ENCODE peak calls at places on chromosomes 4 and X, in eight cellular contexts. One of them, this sample, is unnamed.
A peak's percentile ranks its signal among the peaks of the same experiment; 100 is the strongest.

GRCh38 chr4:4875147-4875546 is 15.7 kb downstream of the MSX1 start:
- DNase-seq in nephron progenitor cell: peak; percentile 49
- DNase-seq in nucleus accumbens: no peak
- DNase-seq in lower lobe of right lung: no peak
- DNase-seq in D341Med: no peak
- DNase-seq in H7: peak; percentile 31
- DNase-seq in heart left ventricle: no peak
- DNase-seq in stimulated activated naive CD4-positive, alpha-beta T cell: no peak
- DNase-seq in this sample: no peak

GRCh38 chrX:97860206-97860605 is 976.5 kb downstream of the RPA4 start:
- DNase-seq in nephron progenitor cell: no peak
- DNase-seq in nucleus accumbens: peak; percentile 0
- DNase-seq in lower lobe of right lung: no peak
- DNase-seq in D341Med: no peak
- DNase-seq in H7: no peak
- DNase-seq in heart left ventricle: no peak
- DNase-seq in stimulated activated naive CD4-positive, alpha-beta T cell: no peak
- DNase-seq in this sample: no peak

GRCh38 chrX:98067611-98068010 is 1183.9 kb downstream of the RPA4 start:
- DNase-seq in nephron progenitor cell: no peak
- DNase-seq in nucleus accumbens: no peak
- DNase-seq in lower lobe of right lung: no peak
- DNase-seq in D341Med: no peak
- DNase-seq in H7: no peak
- DNase-seq in heart left ventricle: no peak
- DNase-seq in stimulated activated naive CD4-positive, alpha-beta T cell: no peak
- DNase-seq in this sample: no peak

GRCh38 chrX:31057691-31058090 is 14.2 kb downstream of the FTHL17 start:
- DNase-seq in nephron progenitor cell: no peak
- DNase-seq in nucleus accumbens: no peak
- DNase-seq in lower lobe of right lung: no peak
- DNase-seq in D341Med: no peak
- DNase-seq in H7: no peak
- DNase-seq in heart left ventricle: no peak
- DNase-seq in stimulated activated naive CD4-positive, alpha-beta T cell: no peak
- DNase-seq in this sample: no peak

GRCh38 chr4:61750810-61751209 is 550.7 kb downstream of the ADGRL3 start:
- DNase-seq in nephron progenitor cell: no peak
- DNase-seq in nucleus accumbens: no peak
- DNase-seq in lower lobe of right lung: no peak
- DNase-seq in D341Med: no peak
- DNase-seq in H7: no peak
- DNase-seq in heart left ventricle: no peak
- DNase-seq in stimulated activated naive CD4-positive, alpha-beta T cell: no peak
- DNase-seq in this sample: no peak

GRCh38 chr4:112509243-112510190 is 6.5 kb downstream of the NEUROG2 start:
- DNase-seq in nephron progenitor cell: peak; percentile 39
- DNase-seq in nucleus accumbens: no peak
- DNase-seq in lower lobe of right lung: no peak
- DNase-seq in D341Med: peak; percentile 41
- DNase-seq in H7: peak; percentile 60
- DNase-seq in heart left ventricle: no peak
- DNase-seq in stimulated activated naive CD4-positive, alpha-beta T cell: no peak
- DNase-seq in this sample: no peak

GRCh38 chrX:15525664-15526416 is 25.2 kb downstream of the BMX start:
- DNase-seq in nephron progenitor cell: no peak
- DNase-seq in nucleus accumbens: no peak
- DNase-seq in lower lobe of right lung: no peak
- DNase-seq in D341Med: no peak
- DNase-seq in H7: no peak
- DNase-seq in heart left ventricle: no peak
- DNase-seq in stimulated activated naive CD4-positive, alpha-beta T cell: no peak
- DNase-seq in this sample: no peak

GRCh38 chrX:24768556-24768955 is 74.8 kb downstream of the POLA1 start:
- DNase-seq in nephron progenitor cell: no peak
- DNase-seq in nucleus accumbens: no peak
- DNase-seq in lower lobe of right lung: no peak
- DNase-seq in D341Med: no peak
- DNase-seq in H7: no peak
- DNase-seq in heart left ventricle: no peak
- DNase-seq in stimulated activated naive CD4-positive, alpha-beta T cell: no peak
- DNase-seq in this sample: no peak

GRCh38 chr4:113878718-113879117 is 100.7 kb downstream of the ARSJ start:
- DNase-seq in nephron progenitor cell: peak; percentile 41
- DNase-seq in nucleus accumbens: no peak
- DNase-seq in lower lobe of right lung: no peak
- DNase-seq in D341Med: no peak
- DNase-seq in H7: no peak
- DNase-seq in heart left ventricle: no peak
- DNase-seq in stimulated activated naive CD4-positive, alpha-beta T cell: no peak
- DNase-seq in this sample: no peak

GRCh38 chr4:48329193-48329592 is 12.1 kb upstream of the SLAIN2 start:
- DNase-seq in nephron progenitor cell: no peak
- DNase-seq in nucleus accumbens: no peak
- DNase-seq in lower lobe of right lung: no peak
- DNase-seq in D341Med: no peak
- DNase-seq in H7: no peak
- DNase-seq in heart left ventricle: no peak
- DNase-seq in stimulated activated naive CD4-positive, alpha-beta T cell: no peak
- DNase-seq in this sample: no peak

GRCh38 chr4:111961806-111962205 is 183.4 kb upstream of the FAM241A start:
- DNase-seq in nephron progenitor cell: no peak
- DNase-seq in nucleus accumbens: no peak
- DNase-seq in lower lobe of right lung: no peak
- DNase-seq in D341Med: no peak
- DNase-seq in H7: no peak
- DNase-seq in heart left ventricle: no peak
- DNase-seq in stimulated activated naive CD4-positive, alpha-beta T cell: no peak
- DNase-seq in this sample: no peak

GRCh38 chr4:12902735-12903134 is 581.4 kb downstream of the RAB28 start:
- DNase-seq in nephron progenitor cell: no peak
- DNase-seq in nucleus accumbens: no peak
- DNase-seq in lower lobe of right lung: no peak
- DNase-seq in D341Med: no peak
- DNase-seq in H7: no peak
- DNase-seq in heart left ventricle: no peak
- DNase-seq in stimulated activated naive CD4-positive, alpha-beta T cell: no peak
- DNase-seq in this sample: no peak

This sample was measured in mesenteric fat pad.